ENCODE peak calls at places on chromosome 18, in six cellular contexts. N is PC-9, E is esophagus muscularis mucosa, X is AG10803, M is fibroblast of mammary gland, U is heart right ventricle. Z is an unnamed sample.

GRCh38 chr18:35582899-35583558 is 1.5 kb downstream of the GALNT1 start:
- DNase-seq in N (peak), E (no peak), X (no peak), M (peak), U (no peak), Z (no peak)

GRCh38 chr18:48548404-48548771 is 9.6 kb downstream of the CTIF start:
- DNase-seq in N (no peak), E (no peak), X (peak), M (no peak), U (no peak), Z (peak)

GRCh38 chr18:64663086-64663485 is 514.2 kb upstream of the LINC00305 start:
- DNase-seq in N (no peak), E (no peak), X (no peak), M (no peak), U (no peak), Z (no peak)

GRCh38 chr18:8744656-8745055 is 39.3 kb downstream of the MTCL1 start:
- DNase-seq in N (no peak), E (no peak), X (no peak), M (no peak), U (no peak), Z (no peak)

GRCh38 chr18:39007523-39007922 is 1441.9 kb upstream of the CELF4 start:
- DNase-seq in N (no peak), E (no peak), X (no peak), M (no peak), U (no peak), Z (no peak)

GRCh38 chr18:23126352-23127056 is 8.8 kb upstream of the CABLES1 start:
- DNase-seq in N (no peak), E (no peak), X (peak), M (no peak), U (no peak), Z (no peak)

GRCh38 chr18:46385124-46385523 is 271.9 kb downstream of the LOXHD1 start:
- DNase-seq in N (no peak), E (no peak), X (no peak), M (no peak), U (no peak), Z (no peak)

GRCh38 chr18:46109386-46109785 is 5.2 kb downstream of the HAUS1 start:
- DNase-seq in N (no peak), E (no peak), X (no peak), M (no peak), U (no peak), Z (no peak)

GRCh38 chr18:62578980-62579511 is 56.2 kb downstream of the ZCCHC2 start:
- DNase-seq in N (no peak), E (no peak), X (no peak), M (no peak), U (no peak), Z (no peak)

DNA sequence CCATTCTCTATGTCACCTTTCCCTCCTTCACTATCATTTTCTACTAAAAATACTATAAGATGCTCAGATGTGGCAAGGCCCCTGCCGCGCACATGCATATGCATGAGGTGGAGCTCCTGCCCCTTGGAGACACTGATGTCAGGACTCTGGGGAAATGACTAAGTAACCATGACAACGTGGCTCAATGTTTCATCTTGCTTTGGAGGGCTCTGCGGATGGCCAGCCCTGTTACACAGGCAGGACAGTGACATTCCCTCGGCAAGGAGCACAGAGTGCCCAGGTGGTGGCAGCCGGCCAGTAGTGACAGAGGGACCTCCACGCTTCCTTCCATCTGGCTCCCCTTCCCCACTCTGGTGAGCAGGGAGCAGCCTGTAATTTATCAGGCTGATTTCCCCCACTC is 364.1 kb downstream of the SS18 start:
- DNase-seq in N (no peak), E (no peak), X (peak), M (peak), U (no peak), Z (no peak)
- H3K4me3 ChIP-seq in N (no peak), E (no peak), X (no peak), M (no peak), U (no peak), Z (no peak)

DNA sequence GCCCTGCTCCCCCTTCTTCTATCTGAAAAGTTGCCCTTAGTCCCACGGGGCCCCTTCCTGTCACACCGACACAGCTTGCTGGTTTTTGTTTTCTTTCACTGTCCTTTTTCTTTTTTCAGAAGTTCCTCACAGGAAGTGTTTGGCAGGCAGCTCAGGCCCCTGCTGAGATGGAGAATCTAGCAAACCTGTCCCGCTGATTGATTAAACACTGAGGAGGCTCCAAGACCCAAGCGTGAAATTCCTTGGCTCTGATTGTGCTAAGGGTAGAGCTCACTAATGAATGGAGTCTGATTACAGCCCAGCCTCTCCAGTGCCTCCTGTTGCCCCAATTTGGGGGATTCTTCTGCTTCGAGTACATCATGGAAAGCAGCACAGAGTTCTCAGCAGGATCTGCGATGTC is 365.9 kb upstream of the MEX3C start:
- DNase-seq in N (no peak), E (no peak), X (no peak), M (no peak), U (no peak), Z (no peak)
- TF ChIP-seq CTCF in N (no peak), E (no peak), X (no peak), M (no peak), U (no peak), Z (no peak)

DNA sequence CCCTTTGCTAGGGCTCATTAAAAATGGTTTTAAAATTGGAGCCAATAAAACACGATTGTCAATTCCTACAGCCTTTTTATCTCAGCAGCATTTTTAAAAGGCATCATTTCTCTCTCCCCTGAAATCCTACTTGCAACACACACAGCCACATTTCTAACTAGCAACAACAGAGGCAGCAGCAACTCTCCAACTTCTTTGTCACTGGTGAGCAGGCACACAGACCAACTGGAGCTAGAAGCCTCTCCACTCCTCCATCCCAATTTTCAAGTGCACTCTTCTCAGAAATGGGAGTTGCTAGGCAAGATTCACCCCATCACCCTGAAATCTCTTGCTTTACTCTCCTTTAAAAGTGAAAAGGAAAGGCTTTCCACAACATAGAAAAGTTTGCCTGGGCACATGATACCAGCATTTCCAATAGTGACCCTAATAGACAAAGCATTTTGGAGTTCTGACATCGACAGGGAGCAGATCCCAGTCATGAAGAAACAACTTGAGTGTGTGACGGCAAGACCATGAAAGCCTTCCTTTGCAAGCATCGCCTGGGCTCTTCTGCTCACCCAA is 4.1 kb downstream of the KLHL14 start:
- DNase-seq in N (no peak), E (no peak), X (no peak), M (no peak), U (no peak), Z (no peak)
- H3K4me3 ChIP-seq in N (no peak), E (no peak), X (no peak), M (no peak), U (no peak), Z (no peak)

DNA sequence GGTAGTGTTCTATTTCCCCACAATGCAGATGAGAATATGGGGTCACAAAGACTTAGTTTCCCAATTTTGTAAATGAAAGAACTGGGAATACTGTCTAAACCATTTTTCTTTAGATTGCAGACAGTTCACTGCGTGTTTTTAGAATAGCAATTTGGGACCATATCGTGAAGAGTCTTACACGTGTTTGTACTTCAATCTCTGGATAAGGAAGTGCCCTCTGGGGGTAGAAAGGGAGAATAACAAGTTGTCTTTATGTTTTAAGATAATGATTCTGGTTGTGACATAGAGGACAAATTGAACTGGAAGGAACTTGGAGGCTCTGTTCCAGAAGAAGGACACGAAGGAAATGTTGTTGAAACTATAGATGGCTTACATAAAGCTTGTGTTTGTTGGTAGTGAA is 457.7 kb downstream of the CBLN2 start:
- DNase-seq in N (no peak), E (no peak), X (no peak), M (peak), U (no peak), Z (no peak)
- TF ChIP-seq CTCF in N (peak), E (no peak), X (peak), M (peak), U (peak), Z (peak)

DNA sequence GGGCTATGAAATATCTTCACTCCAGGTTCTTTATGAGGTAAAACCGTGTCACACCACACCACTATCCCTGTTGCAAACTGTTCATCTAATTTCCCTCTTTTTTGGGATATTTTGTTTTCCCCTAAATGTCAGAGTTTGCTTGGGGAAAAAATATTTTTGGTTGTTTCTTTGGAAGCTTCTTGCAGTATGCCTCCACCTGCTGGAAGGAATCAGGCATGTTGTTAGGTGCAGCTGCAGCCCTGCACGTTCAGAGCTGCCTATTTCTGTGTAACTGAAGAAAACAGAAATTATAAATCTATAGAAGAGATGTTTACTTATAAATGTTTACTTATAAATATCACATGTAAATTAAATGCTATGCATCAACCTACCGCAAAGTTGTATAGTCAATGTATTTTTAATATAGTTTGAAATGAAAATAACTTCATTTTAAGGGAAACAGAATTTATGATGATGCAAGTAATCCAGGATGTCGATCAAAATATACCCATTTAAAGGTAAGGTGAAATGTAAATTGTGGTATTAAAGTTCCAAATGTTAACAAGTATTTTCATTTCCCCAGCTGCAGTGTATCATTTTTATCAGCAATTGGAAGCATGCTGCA is 238.0 kb downstream of the ZNF516 start:
- DNase-seq in N (peak), E (no peak), X (peak), M (peak), U (peak), Z (peak)
- H3K4me3 ChIP-seq in N (no peak), E (no peak), X (no peak), M (no peak), U (no peak), Z (no peak)

GRCh38 chr18:43068781-43069180 is 46.7 kb downstream of the RIT2 start:
- DNase-seq in N (no peak), E (no peak), X (no peak), M (no peak), U (no peak), Z (no peak)

GRCh38 chr18:43061816-43062215 is 53.7 kb downstream of the RIT2 start:
- DNase-seq in N (no peak), E (no peak), X (no peak), M (no peak), U (no peak), Z (no peak)

DNA sequence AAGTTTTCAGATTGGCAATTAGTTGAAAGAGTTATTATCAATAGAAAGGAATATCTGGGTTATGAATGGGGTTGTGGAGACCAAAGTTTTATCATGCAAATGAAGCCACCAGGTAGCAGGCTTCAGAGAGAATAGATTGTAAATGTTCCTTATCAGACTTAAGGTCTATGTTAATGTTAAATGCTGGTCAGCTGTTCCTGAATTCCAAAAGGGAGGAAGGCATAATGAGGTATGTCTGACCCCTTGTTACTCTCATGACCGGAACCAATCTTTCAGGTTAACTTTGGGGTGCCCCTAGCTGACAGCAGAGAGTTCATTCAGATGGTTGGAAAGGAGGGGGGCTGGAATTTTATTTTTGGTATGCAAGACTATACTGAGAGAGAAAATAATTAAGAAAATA is 47.9 kb downstream of the RIT2 start:
- DNase-seq in N (no peak), E (no peak), X (no peak), M (no peak), U (no peak), Z (no peak)
- TF ChIP-seq CTCF in N (no peak), E (no peak), X (no peak), M (no peak), U (no peak), Z (no peak)